ENCODE peak calls at places on chromosomes 2 and 18, in five cellular contexts. Y is mucosa of descending colon, O is brain microvascular endothelial cell, K is HFF-Myc, U is GM12865. L is an unnamed sample.

GRCh38 chr2:158134655-158135054 is 33.0 kb downstream of the UPP2 start:
- DNase-seq in Y (peak), O (no peak), K (no peak), U (no peak), L (no peak)

GRCh38 chr2:119319593-119319992 is 47.0 kb downstream of the C2orf76 start:
- DNase-seq in Y (no peak), O (no peak), K (no peak), U (no peak), L (no peak)

GRCh38 chr2:227871375-227871788 is at the start of gene DAW1:
- DNase-seq in Y (peak), O (peak), K (peak), U (peak), L (no peak)

GRCh38 chr18:48826271-48826670 is 124.5 kb downstream of the SMAD7 start:
- DNase-seq in Y (no peak), O (no peak), K (no peak), U (no peak), L (no peak)

GRCh38 chr2:126399001-126399400 is 257.0 kb upstream of the GYPC start:
- DNase-seq in Y (no peak), O (no peak), K (no peak), U (peak), L (no peak)

GRCh38 chr18:4181882-4182568 is 273.1 kb downstream of the DLGAP1 start:
- DNase-seq in Y (no peak), O (no peak), K (no peak), U (peak), L (no peak)

GRCh38 chr2:217929757-217930707 is 72.8 kb downstream of the TNS1 start:
- DNase-seq in Y (peak), O (no peak), K (no peak), U (no peak), L (no peak)

GRCh38 chr2:9965119-9965822 is 13.8 kb downstream of the GRHL1 start:
- DNase-seq in Y (no peak), O (no peak), K (no peak), U (no peak), L (no peak)

GRCh38 chr2:182503886-182504285 is 77.0 kb upstream of the PDE1A start:
- DNase-seq in Y (no peak), O (no peak), K (no peak), U (no peak), L (no peak)

GRCh38 chr2:105125920-105126319 is 88.1 kb downstream of the MRPS9 start:
- DNase-seq in Y (no peak), O (no peak), K (no peak), U (no peak), L (no peak)
- H3K4me3 ChIP-seq in Y (no peak), O (no peak), K (no peak), U (no peak), L (no peak)

DNA sequence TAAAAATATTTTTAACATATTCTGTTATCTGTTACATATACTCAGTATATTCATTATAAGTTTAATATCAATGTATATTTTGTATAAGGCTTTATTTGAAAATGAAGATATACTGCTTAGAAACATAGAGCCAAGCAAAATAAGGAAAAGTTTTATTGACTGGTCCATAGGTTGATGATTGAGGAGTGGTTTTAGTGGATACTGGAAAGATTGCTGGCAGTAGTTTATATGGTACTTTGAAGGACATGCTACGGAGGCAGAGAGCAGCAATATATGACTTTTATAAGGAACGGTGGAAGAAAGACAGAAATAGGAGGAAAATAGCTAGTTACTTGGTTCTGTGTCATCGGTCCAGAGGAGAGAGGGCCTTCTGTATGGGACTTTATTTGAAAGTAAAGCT is 92.4 kb downstream of the ZNF236 start:
- DNase-seq in Y (no peak), O (no peak), K (no peak), U (no peak), L (no peak)
- TF ChIP-seq CTCF in Y (no peak), O (no peak), K (no peak), U (no peak), L (no peak)

GRCh38 chr2:85590950-85591349 is 4.6 kb upstream of the RNF181 start:
- DNase-seq in Y (no peak), O (no peak), K (no peak), U (no peak), L (no peak)
- H3K4me3 ChIP-seq in Y (no peak), O (no peak), K (no peak), U (no peak), L (peak)

DNA sequence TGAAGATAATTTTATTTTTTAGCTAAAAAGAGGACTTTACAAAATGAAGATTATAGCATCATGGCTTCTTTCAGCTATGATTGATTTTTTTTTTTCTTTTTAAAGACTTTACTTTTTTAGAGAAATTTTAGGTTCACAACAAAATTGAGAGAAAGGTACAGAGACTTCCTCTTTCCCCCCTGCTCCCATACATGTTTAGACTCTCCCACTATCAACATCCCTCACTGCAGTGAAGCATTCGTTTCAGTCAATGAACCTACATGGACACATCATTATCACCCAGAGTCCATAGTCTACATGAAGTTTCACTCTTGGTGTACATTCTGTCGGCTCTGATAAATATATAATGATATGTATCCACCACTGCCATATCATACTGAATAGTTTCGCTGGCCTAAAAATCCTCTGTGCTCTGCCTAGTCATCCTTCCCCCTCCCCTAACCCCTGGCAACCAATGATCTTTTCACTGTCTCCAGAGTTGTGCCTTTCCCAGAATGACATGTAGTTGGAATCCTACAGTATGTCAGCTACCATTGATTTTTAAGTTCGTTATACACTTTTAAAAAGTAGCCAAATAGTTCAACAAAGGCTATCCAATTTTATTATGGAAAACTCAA is 86.8 kb downstream of the GPD2 start:
- DNase-seq in Y (no peak), O (no peak), K (no peak), U (no peak), L (no peak)
- TF ChIP-seq CTCF in Y (no peak), O (no peak), K (no peak), U (no peak), L (no peak)

DNA sequence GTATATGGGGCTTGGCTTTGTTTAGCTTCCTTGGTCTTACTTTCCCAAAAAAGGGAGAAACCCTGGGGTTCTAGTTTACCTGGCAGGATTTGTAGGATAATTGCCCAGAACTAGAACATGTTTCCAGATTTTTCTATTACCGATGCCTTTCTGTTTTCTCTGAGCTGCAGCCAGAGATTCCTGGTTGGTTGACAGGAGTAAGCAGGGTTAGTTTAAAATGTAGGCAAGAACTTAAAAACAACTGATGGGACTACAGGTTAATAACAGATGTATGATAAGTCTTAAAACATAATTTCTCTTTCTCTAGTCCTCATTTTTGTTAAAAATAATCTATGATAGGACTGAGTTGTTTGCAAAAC is 38.9 kb upstream of the GMCL1 start:
- DNase-seq in Y (no peak), O (no peak), K (no peak), U (no peak), L (no peak)
- H3K4me3 ChIP-seq in Y (no peak), O (no peak), K (no peak), U (peak), L (no peak)

DNA sequence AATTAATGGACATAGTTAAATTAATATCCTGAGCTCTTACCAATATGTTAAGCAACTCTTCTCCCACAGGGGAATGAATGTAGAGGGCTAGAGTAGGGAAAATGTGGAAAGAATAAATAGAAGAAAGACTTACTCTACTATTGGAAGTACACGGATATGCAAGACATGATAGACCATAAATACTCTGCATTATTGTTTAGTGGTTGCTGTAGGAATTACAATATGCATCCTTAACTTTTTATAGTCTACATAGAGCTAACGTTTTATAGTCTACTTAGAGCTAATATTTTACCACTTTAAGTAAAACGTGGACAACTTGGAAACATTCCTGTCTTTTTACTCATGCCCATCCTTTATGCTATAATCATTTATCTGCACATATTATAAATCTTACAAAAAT is 163.8 kb upstream of the GALNT5 start:
- DNase-seq in Y (no peak), O (no peak), K (no peak), U (no peak), L (no peak)
- TF ChIP-seq CTCF in Y (no peak), O (no peak), K (no peak), U (no peak), L (no peak)

GRCh38 chr2:203237501-203238238 is 1.1 kb upstream of the CYP20A1 start:
- DNase-seq in Y (no peak), O (no peak), K (no peak), U (no peak), L (no peak)
- H3K4me3 ChIP-seq in Y (no peak), O (peak), K (peak), U (peak), L (peak)